ENCODE peak calls at places on chromosome 14, in six cellular contexts. B is heart left ventricle, S is GM23248, X is mesendoderm, O is fibroblast of lung, J is left lung. C is an unnamed sample.

GRCh38 chr14:65206448-65207096 is 104.3 kb upstream of the MAX start:
- DNase-seq in X (no peak), O (peak; percentile 54), B (no peak), S (peak; percentile 86), J (no peak), C (peak; percentile 97)

GRCh38 chr14:100283984-100284881 is 22.0 kb downstream of the SLC25A29 start:
- DNase-seq in S (no peak), X (peak; percentile 57), B (no peak), J (no peak), O (no peak), C (no peak)

GRCh38 chr14:101556131-101556530 is 5.2 kb upstream of the DIO3 start:
- DNase-seq in S (no peak), O (no peak), J (peak; percentile 65), B (no peak), X (no peak), C (no peak)

GRCh38 chr14:54662491-54663116 is 95.7 kb downstream of the SAMD4A start:
- DNase-seq in J (no peak), O (no peak), B (no peak), S (no peak), X (no peak), C (no peak)

GRCh38 chr14:64812412-64812811 is 67.3 kb downstream of the SPTB start:
- DNase-seq in J (no peak), O (no peak), X (peak; percentile 48), S (no peak), B (no peak), C (no peak)

GRCh38 chr14:23624830-23625404 is 11.2 kb upstream of the DHRS2 start:
- DNase-seq in X (peak; percentile 36), S (no peak), O (no peak), B (no peak), J (no peak), C (no peak)

GRCh38 chr14:96888593-96888992 is 91.4 kb downstream of the VRK1 start:
- DNase-seq in X (peak; percentile 57), S (no peak), B (no peak), O (no peak), J (no peak), C (no peak)

GRCh38 chr14:65170768-65171251 is 68.5 kb upstream of the MAX start:
- DNase-seq in S (peak; percentile 91), J (no peak), X (peak; percentile 88), O (peak; percentile 75), B (no peak), C (peak; percentile 64)

GRCh38 chr14:55107766-55108554 is 21.1 kb upstream of the LGALS3 start:
- DNase-seq in B (peak; percentile 91), X (peak; percentile 83), O (peak; percentile 98), S (peak; percentile 99), J (peak; percentile 94), C (no peak)

GRCh38 chr14:66496911-66497310 is 10.7 kb downstream of the CCDC196 start:
- DNase-seq in X (no peak), O (no peak), S (no peak), J (no peak), B (no peak), C (no peak)

GRCh38 chr14:24993631-24994030 is 56.3 kb downstream of the STXBP6 start:
- DNase-seq in S (no peak), X (no peak), O (no peak), J (no peak), B (no peak), C (no peak)

GRCh38 chr14:91063119-91063518 is 2.7 kb upstream of the RPS6KA5 start:
- DNase-seq in S (peak; percentile 2), O (no peak), J (no peak), B (no peak), X (no peak), C (peak; percentile 88)

GRCh38 chr14:76780875-76781647 is 19.8 kb downstream of the VASH1 start:
- DNase-seq in S (no peak), X (no peak), B (no peak), O (peak; percentile 25), J (no peak), C (no peak)

GRCh38 chr14:38481939-38482678 is 226.2 kb upstream of the CLEC14A start:
- DNase-seq in B (no peak), S (peak; percentile 86), J (no peak), X (peak; percentile 74), O (peak; percentile 77), C (no peak)

GRCh38 chr14:90897022-90897421 is 80.8 kb upstream of the TTC7B start:
- DNase-seq in O (no peak), S (no peak), B (no peak), X (no peak), J (no peak), C (no peak)

GRCh38 chr14:90755661-90756304 is 60.4 kb downstream of the TTC7B start:
- DNase-seq in O (no peak), B (no peak), S (peak; percentile 40), J (no peak), X (no peak), C (no peak)

GRCh38 chr14:68263563-68264350 is 444.2 kb downstream of the RAD51B start:
- DNase-seq in S (peak; percentile 29), B (no peak), X (no peak), O (peak; percentile 80), J (no peak), C (no peak)

GRCh38 chr14:68261092-68261842 is 441.7 kb downstream of the RAD51B start:
- DNase-seq in O (no peak), B (no peak), X (peak; percentile 71), S (no peak), J (no peak), C (no peak)

GRCh38 chr14:68262567-68262966 is 443.0 kb downstream of the RAD51B start:
- DNase-seq in S (no peak), B (no peak), J (no peak), X (no peak), O (no peak), C (no peak)

GRCh38 chr14:68257969-68258368 is 438.4 kb downstream of the RAD51B start:
- DNase-seq in X (no peak), S (no peak), J (no peak), O (no peak), B (no peak), C (no peak)

DNA sequence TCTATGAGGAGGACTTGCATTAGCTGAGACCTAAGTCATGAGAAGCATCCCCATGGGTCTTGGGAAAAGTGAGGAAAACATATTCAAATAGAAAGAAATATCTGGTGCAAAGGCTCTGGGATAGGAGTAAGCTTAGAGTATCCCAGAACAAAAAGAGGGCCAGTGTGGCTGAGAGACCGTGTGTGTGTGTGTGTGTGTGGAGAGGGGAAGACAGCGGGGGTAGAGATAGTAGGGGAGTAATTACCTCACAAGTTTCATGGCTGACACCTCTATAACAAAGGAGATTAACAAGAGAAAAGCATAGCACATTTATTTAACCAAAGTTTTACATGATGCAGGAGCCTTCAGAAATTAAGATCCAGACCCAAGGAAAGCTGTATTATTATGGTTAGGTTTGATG is 440.5 kb downstream of the RAD51B start:
- DNase-seq in B (no peak), J (no peak), O (no peak), X (peak; percentile 70), S (no peak), C (no peak)
- H3K27ac ChIP-seq in B (no peak overlapping the region), J (no peak overlapping the region), O (no peak overlapping the region), X (no peak overlapping the region), S (no peak overlapping the region), C (no peak overlapping the region)

GRCh38 chr14:60645191-60645590 is 4.1 kb downstream of the SIX1 start:
- DNase-seq in J (no peak), S (peak; percentile 37), B (no peak), X (no peak), O (no peak), C (no peak)
- H3K4me3 ChIP-seq in J (no peak overlapping the region), S (peak overlapping the region; percentile 78), B (no peak overlapping the region), X (no peak overlapping the region), O (no peak overlapping the region), C (no peak overlapping the region)

GRCh38 chr14:75092698-75093097 is 23.3 kb downstream of the ZC2HC1C start:
- DNase-seq in B (no peak), X (peak; percentile 37), S (no peak), O (no peak), J (no peak), C (no peak)
- H3K36me3 ChIP-seq in B (peaks cover 99% of the 10 kb centered on the region), X (no peaks in the 10 kb centered on the region), S (peaks cover 45% of the 10 kb centered on the region), O (no peaks in the 10 kb centered on the region), J (peaks cover 100% of the 10 kb centered on the region), C (peaks cover 60% of the 10 kb centered on the region)

DNA sequence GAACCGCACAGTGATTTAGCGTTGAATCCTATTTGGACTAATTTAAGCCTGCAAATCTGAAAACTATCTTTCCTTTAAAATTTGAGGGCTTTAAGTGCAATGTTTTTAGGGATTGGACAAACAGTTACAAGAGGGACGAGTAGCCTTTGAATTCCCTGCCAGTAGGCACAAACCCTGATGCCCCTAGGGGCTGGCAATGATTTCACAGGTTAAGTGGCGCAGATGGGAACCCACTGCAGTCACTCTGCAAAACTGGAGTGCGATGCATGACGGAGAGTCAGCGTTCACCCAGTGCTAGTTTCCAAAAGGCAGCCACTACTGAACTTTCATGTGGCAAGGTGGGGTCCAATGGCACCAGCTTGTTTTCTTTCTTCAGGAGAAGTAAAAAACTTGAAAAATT is 99.4 kb upstream of the FRMD6 start:
- DNase-seq in O (no peak), B (no peak), S (no peak), X (no peak), J (no peak), C (no peak)
- H3K27ac ChIP-seq in O (no peak overlapping the region), B (no peak overlapping the region), S (no peak overlapping the region), X (no peak overlapping the region), J (no peak overlapping the region), C (no peak overlapping the region)

GRCh38 chr14:58709949-58710348 is 72.2 kb downstream of the DACT1 start:
- DNase-seq in B (no peak), X (no peak), O (no peak), S (no peak), J (no peak), C (no peak)

GRCh38 chr14:58711382-58711781 is 73.6 kb downstream of the DACT1 start:
- DNase-seq in S (no peak), O (no peak), J (no peak), X (no peak), B (no peak), C (no peak)

GRCh38 chr14:58705066-58705465 is 67.3 kb downstream of the DACT1 start:
- DNase-seq in O (peak; percentile 12), J (no peak), B (no peak), S (peak; percentile 15), X (no peak), C (no peak)

GRCh38 chr14:58712357-58712756 is 74.6 kb downstream of the DACT1 start:
- DNase-seq in O (no peak), B (no peak), S (no peak), J (no peak), X (no peak), C (no peak)

DNA sequence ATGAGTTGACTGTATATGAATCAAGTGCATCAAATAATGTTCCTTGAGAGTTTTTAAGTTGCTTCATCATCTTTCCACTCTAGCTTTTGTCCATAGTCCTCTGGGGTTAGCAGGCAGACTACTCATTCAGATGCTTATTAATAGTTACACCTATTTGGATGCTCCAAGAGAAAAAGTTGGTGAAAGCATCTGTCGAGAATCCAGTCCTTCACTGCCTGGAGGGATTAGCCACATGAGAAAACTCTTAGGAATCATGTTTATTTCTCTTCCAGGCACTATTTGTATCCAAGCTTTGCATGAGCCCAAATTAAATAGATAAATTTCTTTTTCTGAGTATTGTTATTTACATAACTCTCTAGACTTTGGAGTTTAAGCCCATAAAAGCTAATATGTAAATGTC is 70.2 kb downstream of the DACT1 start:
- DNase-seq in S (no peak), O (no peak), B (no peak), X (no peak), J (no peak), C (no peak)
- H3K4me3 ChIP-seq in S (no peak overlapping the region), O (no peak overlapping the region), B (no peak overlapping the region), X (no peak overlapping the region), J (no peak overlapping the region), C (no peak overlapping the region)

C was measured in Karpas-422.